ENCODE peak calls at places on chromosomes 3 and 15, in nine cellular contexts. F is NCI-H460, K is retina, O is T-helper 1 cell, J is mesendoderm, H is KBM-7, P is AG04449, G is activated gamma-delta T cell treated with Interleukin-2 at 50 U/mL for 16 hours, T is EL. U is an unnamed sample.
A peak's percentile ranks its signal among the peaks of the same experiment; 100 is the strongest.

GRCh38 chr3:184144505-184144904 is 9.3 kb downstream of the EIF2B5 start:
- DNase-seq in F (no peak), K (no peak), O (no peak), J (no peak), H (no peak), P (no peak), G (no peak), T (no peak), U (no peak)

GRCh38 chr3:185880600-185880999 is 55.8 kb upstream of the IGF2BP2 start:
- DNase-seq in F (no peak), K (no peak), O (no peak), J (no peak), H (no peak), P (no peak), G (no peak), T (no peak), U (no peak)

GRCh38 chr3:193732391-193732790 is 139.4 kb downstream of the OPA1 start:
- DNase-seq in F (no peak), K (no peak), O (no peak), J (no peak), H (no peak), P (peak; percentile 24), G (no peak), T (peak; percentile 69), U (no peak)

GRCh38 chr3:172918165-172918564 is 167.6 kb downstream of the ECT2 start:
- DNase-seq in F (no peak), K (no peak), O (no peak), J (peak; percentile 43), H (no peak), P (no peak), G (no peak), T (peak; percentile 23), U (no peak)

GRCh38 chr15:87604857-87605446 is 651.6 kb downstream of the NTRK3 start:
- DNase-seq in F (no peak), K (peak; percentile 26), O (no peak), J (peak; percentile 53), H (peak; percentile 19), P (no peak), G (no peak), T (peak; percentile 31), U (no peak)

GRCh38 chr3:169460035-169460434 is 203.5 kb downstream of the MECOM start:
- DNase-seq in F (no peak), K (no peak), O (no peak), J (no peak), H (no peak), P (no peak), G (no peak), T (no peak), U (no peak)

GRCh38 chr3:57079221-57079831 is 18.9 kb downstream of the SPATA12 start:
- DNase-seq in F (peak; percentile 22), K (peak; percentile 55), O (no peak), J (peak; percentile 81), H (no peak), P (no peak), G (no peak), T (peak; percentile 37), U (peak; percentile 69)

GRCh38 chr15:69719527-69719926 is 266.9 kb downstream of the RPLP1 start:
- DNase-seq in F (no peak), K (no peak), O (peak; percentile 47), J (no peak), H (peak; percentile 77), P (no peak), G (peak; percentile 71), T (no peak), U (peak; percentile 48)

GRCh38 chr15:82621970-82622369 is 25.2 kb downstream of the CPEB1 start:
- DNase-seq in F (no peak), K (no peak), O (no peak), J (peak; percentile 66), H (no peak), P (no peak), G (no peak), T (no peak), U (no peak)

GRCh38 chr3:16452265-16452664 is 61.2 kb downstream of the RFTN1 start:
- DNase-seq in F (no peak), K (no peak), O (no peak), J (no peak), H (no peak), P (no peak), G (no peak), T (peak; percentile 65), U (no peak)

GRCh38 chr3:128426128-128426921 is 40.4 kb downstream of the DNAJB8 start:
- DNase-seq in F (peak; percentile 17), K (peak; percentile 79), O (peak; percentile 51), J (peak; percentile 55), H (peak; percentile 58), P (no peak), G (peak; percentile 42), T (peak; percentile 39), U (no peak)

GRCh38 chr15:67884514-67885225 is 44.8 kb upstream of the RNU6-1 start:
- DNase-seq in F (peak; percentile 61), K (peak; percentile 81), O (peak; percentile 36), J (peak; percentile 80), H (peak; percentile 82), P (no peak), G (peak; percentile 25), T (peak; percentile 76), U (peak; percentile 62)

GRCh38 chr3:48847586-48848423 is at the start of gene PRKAR2A:
- DNase-seq in F (peak; percentile 77), K (peak; percentile 95), O (peak; percentile 71), J (peak; percentile 91), H (peak; percentile 90), P (no peak), G (peak; percentile 81), T (peak; percentile 90), U (peak; percentile 94)

GRCh38 chr3:59809016-59809415 is 759.2 kb upstream of the CFAP20DC start:
- DNase-seq in F (no peak), K (no peak), O (no peak), J (peak; percentile 79), H (no peak), P (peak; percentile 10), G (no peak), T (peak; percentile 73), U (no peak)

U was measured in tibial artery.